ENCODE peak calls at places on chromosomes 16 and 17, in nine cellular contexts. R, O, I, U, Q, W, T, L and H are unnamed samples.

GRCh38 chr17:58172369-58173071 is 5.7 kb downstream of the OR4D2 start:
- DNase-seq in R (no peak), O (peak; percentile 58), I (peak; percentile 58), U (no peak), Q (no peak), W (peak; percentile 12), T (peak; percentile 41), L (peak; percentile 19), H (no peak)

GRCh38 chr16:28910046-28911031 is 14.7 kb downstream of the RABEP2 start:
- DNase-seq in R (no peak), O (no peak), I (no peak), U (no peak), Q (no peak), W (no peak), T (no peak), L (no peak), H (peak; percentile 68)

GRCh38 chr16:89711601-89712475 is 8.9 kb downstream of the VPS9D1 start:
- DNase-seq in R (peak; percentile 63), O (no peak), I (peak; percentile 99), U (no peak), Q (no peak), W (peak; percentile 43), T (peak; percentile 99), L (peak; percentile 77), H (no peak)

GRCh38 chr16:19210175-19210924 is 42.3 kb downstream of the SYT17 start:
- DNase-seq in R (peak; percentile 29), O (no peak), I (peak; percentile 50), U (no peak), Q (no peak), W (no peak), T (no peak), L (no peak), H (no peak)

GRCh38 chr16:73021866-73022495 is 25.9 kb downstream of the ZFHX3 start:
- DNase-seq in R (no peak), O (no peak), I (no peak), U (no peak), Q (no peak), W (no peak), T (no peak), L (no peak), H (no peak)

GRCh38 chr17:79812969-79813825 is 16.3 kb upstream of the CBX8 start:
- DNase-seq in R (no peak), O (no peak), I (no peak), U (no peak), Q (no peak), W (no peak), T (peak; percentile 68), L (peak; percentile 37), H (no peak)

GRCh38 chr16:87062569-87063442 is 254.4 kb downstream of the C16orf95 start:
- DNase-seq in R (peak; percentile 73), O (peak; percentile 79), I (peak; percentile 88), U (peak; percentile 73), Q (peak; percentile 79), W (peak; percentile 63), T (peak; percentile 92), L (peak; percentile 80), H (no peak)

GRCh38 chr16:30053376-30054015 is 12.1 kb upstream of the ALDOA start:
- DNase-seq in R (no peak), O (peak; percentile 59), I (no peak), U (no peak), Q (no peak), W (peak; percentile 43), T (peak; percentile 27), L (no peak), H (no peak)

GRCh38 chr16:3857189-3858013 is 23.1 kb downstream of the CREBBP start:
- DNase-seq in R (no peak), O (no peak), I (no peak), U (peak; percentile 65), Q (peak; percentile 52), W (no peak), T (no peak), L (no peak), H (no peak)

GRCh38 chr17:59827721-59828477 is 64.8 kb downstream of the TUBD1 start:
- DNase-seq in R (no peak), O (peak; percentile 95), I (no peak), U (no peak), Q (no peak), W (no peak), T (no peak), L (no peak), H (no peak)

GRCh38 chr17:81514735-81515529 is 2.3 kb upstream of the ACTG1 start:
- DNase-seq in R (peak; percentile 87), O (peak; percentile 92), I (peak; percentile 90), U (peak; percentile 87), Q (no peak), W (peak; percentile 64), T (peak; percentile 31), L (peak; percentile 54), H (peak; percentile 91)

GRCh38 chr17:44353656-44354331 is 8.7 kb downstream of the GRN start:
- DNase-seq in R (peak; percentile 46), O (no peak), I (peak; percentile 75), U (no peak), Q (no peak), W (no peak), T (no peak), L (no peak), H (no peak)

GRCh38 chr17:80171681-80172080 is 1.9 kb downstream of the CARD14 start:
- DNase-seq in R (no peak), O (no peak), I (no peak), U (no peak), Q (no peak), W (no peak), T (no peak), L (no peak), H (no peak)

GRCh38 chr16:89398924-89399323 is 91.4 kb downstream of the ANKRD11 start:
- DNase-seq in R (no peak), O (no peak), I (no peak), U (no peak), Q (no peak), W (no peak), T (no peak), L (no peak), H (no peak)

GRCh38 chr17:62189377-62189776 is 124.3 kb upstream of the MED13 start:
- DNase-seq in R (no peak), O (no peak), I (no peak), U (no peak), Q (no peak), W (no peak), T (no peak), L (no peak), H (no peak)

GRCh38 chr17:34615326-34615725 is 35.9 kb downstream of the TMEM132E start:
- DNase-seq in R (no peak), O (no peak), I (no peak), U (no peak), Q (no peak), W (no peak), T (no peak), L (no peak), H (no peak)

GRCh38 chr17:16920628-16921020 is 51.3 kb downstream of the TNFRSF13B start:
- DNase-seq in R (no peak), O (no peak), I (no peak), U (peak; percentile 5), Q (no peak), W (no peak), T (no peak), L (no peak), H (no peak)

GRCh38 chr16:54693864-54694263 is 236.8 kb upstream of the IRX5 start:
- DNase-seq in R (no peak), O (no peak), I (no peak), U (no peak), Q (no peak), W (no peak), T (no peak), L (no peak), H (no peak)

GRCh38 chr16:1194665-1195392 is 30.2 kb downstream of the TPSG1 start:
- DNase-seq in R (no peak), O (no peak), I (peak; percentile 76), U (no peak), Q (no peak), W (no peak), T (peak; percentile 66), L (peak; percentile 51), H (no peak)

GRCh38 chr17:17235212-17236174 is 1.5 kb downstream of the FLCN start:
- DNase-seq in R (no peak), O (peak; percentile 76), I (no peak), U (no peak), Q (no peak), W (peak; percentile 28), T (no peak), L (no peak), H (no peak)

GRCh38 chr16:58393138-58393504 is 850 bp downstream of the GINS3 start:
- DNase-seq in R (no peak), O (peak; percentile 19), I (peak; percentile 55), U (no peak), Q (no peak), W (no peak), T (peak; percentile 47), L (no peak), H (no peak)

GRCh38 chr16:1560153-1560552 is 26.7 kb downstream of the TMEM204 start:
- DNase-seq in R (no peak), O (no peak), I (no peak), U (no peak), Q (no peak), W (no peak), T (no peak), L (no peak), H (no peak)

GRCh38 chr17:41540921-41541625 is 13.0 kb upstream of the KRT19 start:
- DNase-seq in R (no peak), O (no peak), I (no peak), U (no peak), Q (no peak), W (no peak), T (peak; percentile 52), L (no peak), H (no peak)

GRCh38 chr17:49342575-49342936 is 19.5 kb downstream of the ZNF652 start:
- DNase-seq in R (no peak), O (no peak), I (peak; percentile 9), U (no peak), Q (no peak), W (no peak), T (no peak), L (no peak), H (no peak)

GRCh38 chr16:49012961-49013726 is 268.5 kb downstream of the CBLN1 start:
- DNase-seq in R (no peak), O (no peak), I (no peak), U (no peak), Q (no peak), W (no peak), T (no peak), L (no peak), H (no peak)